ENCODE peak calls at places on chromosomes 1 and 21, in six cellular contexts. U, G, A, Q, H and F are unnamed samples.

GRCh38 chr1:2135425-2135824 is 59.1 kb downstream of the FAAP20 start:
- DNase-seq in A (no peak), U (peak; percentile 83), G (no peak), Q (peak; percentile 46), H (peak; percentile 41), F (no peak)

GRCh38 chr1:155858805-155859233 is 548 bp upstream of the SYT11 start:
- DNase-seq in A (no peak), G (no peak), Q (no peak), U (peak; percentile 77), H (no peak), F (no peak)

GRCh38 chr21:35336534-35336933 is 287.4 kb upstream of the RUNX1 start:
- DNase-seq in H (no peak), G (no peak), Q (no peak), A (no peak), U (no peak), F (no peak)

GRCh38 chr1:232868793-232869491 is 63.7 kb downstream of the MAP10 start:
- DNase-seq in A (peak; percentile 96), Q (no peak), G (peak; percentile 86), U (no peak), H (peak; percentile 74), F (no peak)

GRCh38 chr1:29575826-29576225 is 339.5 kb downstream of the PTPRU start:
- DNase-seq in G (peak; percentile 62), Q (no peak), A (no peak), U (no peak), H (no peak), F (no peak)

GRCh38 chr1:37655274-37655673 is 20.6 kb upstream of the RSPO1 start:
- DNase-seq in H (no peak), U (no peak), G (no peak), Q (no peak), A (no peak), F (no peak)

GRCh38 chr1:92583821-92584760 is 97.4 kb upstream of the GFI1 start:
- DNase-seq in A (peak; percentile 50), G (peak; percentile 90), H (peak; percentile 7), Q (no peak), U (no peak), F (no peak)

GRCh38 chr1:181793826-181794225 is 267.7 kb downstream of the ZNF648 start:
- DNase-seq in A (no peak), H (no peak), G (no peak), U (no peak), Q (no peak), F (no peak)

GRCh38 chr21:15894596-15894995 is 164.8 kb downstream of the USP25 start:
- DNase-seq in U (no peak), Q (no peak), H (no peak), G (no peak), A (peak; percentile 27), F (no peak)

GRCh38 chr1:67827688-67828087 is 5.6 kb downstream of the GNG12 start:
- DNase-seq in H (no peak), G (no peak), U (no peak), A (no peak), Q (no peak), F (no peak)

GRCh38 chr1:39160703-39161102 is 43.8 kb upstream of the MACF1 start:
- DNase-seq in H (no peak), U (no peak), Q (no peak), A (no peak), G (no peak), F (no peak)

GRCh38 chr1:155978325-155978972 is at the start of gene ARHGEF2:
- DNase-seq in U (peak; percentile 91), H (no peak), Q (peak; percentile 46), A (no peak), G (peak; percentile 79), F (peak; percentile 66)

GRCh38 chr1:40856656-40857302 is 5.4 kb downstream of the CITED4 start:
- DNase-seq in Q (no peak), A (no peak), G (no peak), U (no peak), H (no peak), F (no peak)

GRCh38 chr21:29335720-29336119 is 37.0 kb downstream of the BACH1 start:
- DNase-seq in H (no peak), G (peak; percentile 31), Q (no peak), U (no peak), A (no peak), F (no peak)

GRCh38 chr1:10975567-10976326 is 36.7 kb upstream of the TARDBP start:
- DNase-seq in A (peak; percentile 53), U (peak; percentile 67), Q (no peak), H (peak; percentile 73), G (peak; percentile 85), F (no peak)

GRCh38 chr1:243510928-243511327 is 255.1 kb downstream of the SDCCAG8 start:
- DNase-seq in Q (no peak), G (no peak), U (no peak), H (no peak), A (no peak), F (no peak)

GRCh38 chr1:116570358-116571214 is at the start of gene CD58:
- DNase-seq in Q (peak; percentile 74), G (peak; percentile 86), U (peak; percentile 95), H (no peak), A (no peak), F (peak; percentile 75)

GRCh38 chr21:41640756-41641509 is 125.9 kb downstream of the RIPK4 start:
- DNase-seq in A (no peak), Q (no peak), U (no peak), H (no peak), G (peak; percentile 33), F (no peak)

GRCh38 chr21:45996311-45997204 is 15.0 kb downstream of the COL6A1 start:
- DNase-seq in A (no peak), U (no peak), G (no peak), H (no peak), Q (no peak), F (no peak)

GRCh38 chr1:147579532-147580199 is 38.4 kb downstream of the BCL9 start:
- DNase-seq in G (no peak), Q (peak; percentile 19), A (no peak), H (no peak), U (no peak), F (no peak)

GRCh38 chr1:186418503-186418902 is 42.4 kb downstream of the PDC start:
- DNase-seq in A (no peak), Q (no peak), H (no peak), U (no peak), G (no peak), F (no peak)

GRCh38 chr21:43978060-43978459 is 34.0 kb upstream of the TRAPPC10 start:
- DNase-seq in H (no peak), A (no peak), G (no peak), U (no peak), Q (no peak), F (no peak)

GRCh38 chr1:199855580-199855979 is 171.9 kb upstream of the NR5A2 start:
- DNase-seq in A (no peak), H (peak; percentile 31), G (peak; percentile 81), Q (no peak), U (no peak), F (no peak)